ENCODE peak calls at places on chromosomes 16 and 17, in four cellular contexts. T is left ventricle myocardium inferior, Z is A673, B is GM12878. Y is an unnamed sample. For H3K4me1, the result is how much of the 10 kb centered on the place peaks cover.

GRCh38 chr17:73064084-73064938 is 28.2 kb downstream of the SLC39A11 start:
- DNase-seq in B (no peak), Z (no peak), T (no peak), Y (no peak)

GRCh38 chr17:38569701-38570512 is 35.8 kb downstream of the SRCIN1 start:
- DNase-seq in B (no peak), Z (no peak), T (no peak), Y (no peak)

GRCh38 chr16:88279998-88280397 is 102.8 kb upstream of the ZNF469 start:
- DNase-seq in Z (no peak), T (no peak), B (no peak), Y (no peak)

GRCh38 chr17:60525347-60525623 is 757 bp downstream of the APPBP2 start:
- DNase-seq in T (no peak), Z (no peak), B (no peak), Y (no peak)

GRCh38 chr16:26263406-26263805 is 571.6 kb downstream of the HS3ST4 start:
- DNase-seq in B (no peak), Z (peak), T (no peak), Y (no peak)

GRCh38 chr16:80080287-80080851 is 460.4 kb upstream of the DYNLRB2 start:
- DNase-seq in T (no peak), Z (no peak), B (no peak), Y (no peak)

GRCh38 chr16:57984443-57985203 is 13.7 kb upstream of the CNGB1 start:
- DNase-seq in Z (peak), B (no peak), T (peak), Y (peak)

GRCh38 chr17:69561462-69561861 is 147.0 kb downstream of the MAP2K6 start:
- DNase-seq in B (no peak), T (no peak), Z (no peak), Y (no peak)

GRCh38 chr17:40724656-40725055 is 21.1 kb upstream of the KRT24 start:
- DNase-seq in B (no peak), Z (no peak), T (no peak), Y (no peak)

GRCh38 chr16:67177743-67178699 is 5.7 kb downstream of the MATCAP1 start:
- DNase-seq in Z (peak), B (no peak), T (peak), Y (peak)

GRCh38 chr17:19763416-19763815 is 15.3 kb upstream of the ALDH3A1 start:
- DNase-seq in B (no peak), T (no peak), Z (no peak), Y (no peak)

GRCh38 chr17:79033741-79034501 is 10.0 kb downstream of the C1QTNF1 start:
- DNase-seq in T (peak), Z (no peak), B (no peak), Y (no peak)

GRCh38 chr16:27431773-27432599 is 30.0 kb downstream of the IL21R start:
- DNase-seq in Z (no peak), T (no peak), B (no peak), Y (no peak)

GRCh38 chr17:49571764-49572163 is 3.9 kb upstream of the NXPH3 start:
- DNase-seq in B (no peak), T (no peak), Z (no peak), Y (no peak)

GRCh38 chr17:64163468-64163867 is 33.5 kb upstream of the ERN1 start:
- DNase-seq in T (no peak), B (no peak), Z (no peak), Y (no peak)

GRCh38 chr17:48804936-48805411 is 12.1 kb downstream of the TTLL6 start:
- DNase-seq in B (no peak), T (peak), Z (peak), Y (peak)

GRCh38 chr17:44653384-44653783 is 2.9 kb upstream of the MEIOC start:
- DNase-seq in T (no peak), Z (no peak), B (no peak), Y (no peak)

GRCh38 chr17:44653954-44654353 is 2.3 kb upstream of the MEIOC start:
- DNase-seq in T (no peak), B (no peak), Z (no peak), Y (no peak)

GRCh38 chr17:44651228-44651627 is 5.0 kb upstream of the MEIOC start:
- DNase-seq in Z (no peak), T (no peak), B (no peak), Y (no peak)

GRCh38 chr17:44652727-44653126 is 3.5 kb upstream of the MEIOC start:
- DNase-seq in Z (no peak), T (no peak), B (no peak), Y (no peak)

DNA sequence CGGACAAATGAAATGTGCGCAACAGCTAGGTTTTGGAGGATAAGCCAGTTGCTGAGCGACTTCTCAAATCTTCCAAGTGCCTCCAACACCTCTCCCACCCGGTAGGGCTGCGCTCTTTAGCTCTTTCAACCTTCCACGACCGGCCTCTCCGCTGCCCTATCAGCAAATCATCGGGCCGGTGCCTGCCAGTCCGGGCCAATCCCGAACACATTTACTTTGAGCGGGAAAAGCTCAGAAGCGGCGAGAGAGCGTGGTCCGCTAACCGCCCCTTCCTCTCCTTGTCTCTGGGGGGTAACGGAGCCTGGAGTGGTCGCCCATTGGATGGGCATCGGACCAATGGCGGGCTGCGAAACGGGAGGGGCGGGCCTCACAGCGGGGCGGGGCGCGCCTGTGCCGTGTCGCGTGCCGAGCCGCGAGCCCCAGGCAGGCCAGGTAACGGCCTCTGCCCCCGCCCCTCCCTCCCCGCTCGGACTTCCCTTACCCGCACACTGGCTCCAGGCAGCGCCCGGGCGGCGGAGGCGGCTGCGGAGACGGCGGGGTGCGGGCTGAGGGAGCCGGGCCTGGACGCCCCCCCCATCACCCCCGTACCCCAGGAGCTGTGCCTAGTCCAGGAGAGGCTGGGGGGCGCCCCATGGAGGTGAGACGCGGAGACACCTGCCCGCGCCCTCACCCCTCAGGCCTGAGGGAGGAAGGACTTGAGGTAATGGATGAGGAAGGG is at the start of gene MEIOC:
- DNase-seq in B (no peak), Z (no peak), T (no peak), Y (no peak)
- H3K4me3 ChIP-seq in B (no peak), Z (peak), T (peak), Y (peak)

DNA sequence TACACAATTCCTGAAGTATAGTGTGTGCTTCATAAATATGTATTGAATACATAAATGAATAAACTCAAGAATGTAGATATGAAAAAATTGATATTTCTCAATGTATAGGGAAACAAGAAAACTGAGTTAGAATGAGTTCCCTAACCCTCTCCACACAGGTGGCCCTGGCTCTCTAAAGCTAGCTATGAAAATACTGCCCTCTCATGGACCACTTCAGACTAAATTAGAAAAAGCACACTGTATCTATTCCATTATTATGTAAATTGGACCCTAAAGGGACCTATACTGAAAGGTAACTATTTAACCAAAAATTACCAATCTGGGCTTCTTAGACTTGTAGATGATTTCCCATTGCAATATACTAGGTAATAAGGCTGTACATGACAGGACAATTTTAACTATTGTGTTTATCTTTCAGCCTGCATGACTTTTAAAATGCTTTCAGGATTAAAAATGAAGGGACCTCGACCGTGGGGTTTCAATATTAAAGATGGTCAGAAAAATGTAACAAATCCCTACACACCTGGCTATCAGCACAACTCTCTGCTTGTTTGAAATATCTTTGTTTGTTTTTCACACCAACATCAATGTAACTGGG is 672.5 kb upstream of the KIF2B start:
- DNase-seq in T (no peak), Z (peak), B (no peak), Y (no peak)
- TF ChIP-seq CTCF in T (no peak), Z (peak), B (no peak), Y (no peak)

GRCh38 chr16:14302031-14302398 is 230.9 kb downstream of the MRTFB start:
- DNase-seq in Z (no peak), B (no peak), T (peak), Y (peak)

GRCh38 chr16:14303182-14303618 is 232.1 kb downstream of the MRTFB start:
- DNase-seq in B (no peak), Z (no peak), T (no peak), Y (peak)

GRCh38 chr16:14302399-14303181 is 231.5 kb downstream of the MRTFB start:
- DNase-seq in B (no peak), Z (peak), T (no peak), Y (no peak)

GRCh38 chr16:14300631-14301149 is 229.6 kb downstream of the MRTFB start:
- DNase-seq in T (peak), B (no peak), Z (peak), Y (peak)

DNA sequence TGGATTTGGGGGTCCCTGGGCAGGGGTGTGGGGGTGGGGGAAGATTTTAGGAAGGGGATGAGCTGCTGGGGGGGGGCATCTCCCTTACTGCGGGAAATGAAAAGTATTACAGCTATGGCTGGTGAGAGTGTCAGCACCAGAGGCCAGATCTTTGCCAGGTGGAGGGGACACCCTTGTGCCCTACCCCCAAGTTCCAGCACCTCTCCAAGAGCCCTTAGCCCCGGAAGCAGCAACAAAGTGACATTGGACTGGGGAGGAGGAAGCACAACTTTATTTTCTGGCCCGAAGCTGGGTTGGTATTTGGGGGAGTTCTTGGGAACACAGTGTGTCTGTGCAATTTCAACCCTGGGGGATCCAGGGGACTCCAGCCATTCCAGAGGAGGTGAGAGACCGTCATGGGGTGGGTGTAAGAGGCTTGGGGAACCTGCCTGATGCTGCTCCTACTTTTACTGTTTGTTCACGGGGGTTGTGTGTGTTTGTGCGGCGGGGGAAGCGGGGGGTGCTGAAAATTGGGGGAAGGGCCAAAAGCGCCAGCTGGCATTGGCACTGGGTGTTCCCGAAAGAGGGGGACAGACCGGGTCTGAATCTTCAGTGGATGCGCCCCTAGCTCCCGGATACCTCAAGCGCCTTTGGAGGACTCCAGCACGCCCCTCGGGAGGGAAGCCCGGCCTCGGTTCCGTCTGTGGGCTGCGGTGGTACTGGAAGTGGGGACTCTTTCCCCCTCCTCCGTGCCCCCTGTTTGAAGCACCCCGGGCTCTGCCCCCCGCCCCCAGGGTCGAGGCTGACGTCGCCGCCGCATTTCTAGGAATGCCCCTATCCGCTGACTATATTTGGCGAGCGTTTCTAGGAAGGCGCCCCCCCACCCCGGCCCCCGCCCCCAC is 230.3 kb downstream of the MRTFB start:
- DNase-seq in T (no peak), Z (no peak), B (no peak), Y (no peak)
- H3K4me1 ChIP-seq in T (half or more), Z (under half), B (under half), Y (under half)

GRCh38 chr16:71440669-71441347 is 1.0 kb downstream of the TLE7 start:
- DNase-seq in Z (no peak), B (no peak), T (no peak), Y (no peak)

GRCh38 chr16:71439531-71439930 is 2.3 kb downstream of the TLE7 start:
- DNase-seq in Z (no peak), B (no peak), T (no peak), Y (no peak)

GRCh38 chr16:71443714-71444113 is 1.9 kb upstream of the TLE7 start:
- DNase-seq in Z (no peak), B (no peak), T (no peak), Y (no peak)

GRCh38 chr16:71441348-71441781 is 489 bp downstream of the TLE7 start:
- DNase-seq in B (no peak), T (no peak), Z (peak), Y (no peak)

GRCh38 chr16:71442041-71442440 is at the start of gene TLE7:
- DNase-seq in B (no peak), T (no peak), Z (no peak), Y (no peak)
- H3K4me3 ChIP-seq in B (no peak), T (no peak), Z (no peak), Y (no peak)

Y was measured in gastrocnemius medialis.